ENCODE peak calls at places on chromosome 21, in four cellular contexts. A is neural progenitor cell, O is AG04450, L is colonic mucosa. C is an unnamed sample.

GRCh38 chr21:30487336-30487735 is at the start of gene KRTAP19-2:
- DNase-seq in L (no peak), A (no peak), O (no peak), C (no peak)

GRCh38 chr21:17688912-17689874 is 76.5 kb upstream of the BTG3 start:
- DNase-seq in L (peak), O (no peak), A (no peak), C (no peak)

GRCh38 chr21:9750341-9751086 is 770.9 kb upstream of the TPTE start:
- DNase-seq in O (no peak), A (no peak), L (no peak), C (no peak)

GRCh38 chr21:25234857-25235801 is 372.2 kb downstream of the MRPL39 start:
- DNase-seq in L (no peak), O (no peak), A (no peak), C (no peak)

GRCh38 chr21:29805110-29805509 is 134.7 kb downstream of the GRIK1 start:
- DNase-seq in L (no peak), O (no peak), A (no peak), C (no peak)

GRCh38 chr21:37566790-37567725 is 200.5 kb downstream of the DYRK1A start:
- DNase-seq in O (no peak), L (no peak), A (no peak), C (no peak)

GRCh38 chr21:37551406-37552355 is 185.1 kb downstream of the DYRK1A start:
- DNase-seq in A (no peak), L (peak), O (no peak), C (peak)

GRCh38 chr21:18164933-18165332 is 79.7 kb upstream of the CHODL start:
- DNase-seq in L (no peak), O (no peak), A (peak), C (no peak)

GRCh38 chr21:40512590-40512989 is 334.4 kb downstream of the DSCAM start:
- DNase-seq in O (no peak), L (no peak), A (peak), C (no peak)

GRCh38 chr21:41188476-41189146 is 20.7 kb downstream of the BACE2 start:
- DNase-seq in O (no peak), A (no peak), L (no peak), C (no peak)

GRCh38 chr21:26719750-26720149 is 125.5 kb downstream of the ADAMTS1 start:
- DNase-seq in O (no peak), L (no peak), A (no peak), C (no peak)

GRCh38 chr21:35408401-35408800 is 359.3 kb upstream of the RUNX1 start:
- DNase-seq in L (no peak), O (no peak), A (peak), C (peak)

GRCh38 chr21:30194701-30195299 is 21.1 kb downstream of the CLDN8 start:
- DNase-seq in A (peak), O (no peak), L (peak), C (peak)

GRCh38 chr21:35491114-35491513 is 442.0 kb upstream of the RUNX1 start:
- DNase-seq in O (no peak), L (no peak), A (peak), C (no peak)

GRCh38 chr21:16913010-16913409 is 599.8 kb upstream of the CXADR start:
- DNase-seq in O (no peak), A (peak), L (no peak), C (no peak)

GRCh38 chr21:41501919-41502318 is 6.0 kb downstream of the TMPRSS2 start:
- DNase-seq in A (no peak), L (no peak), O (no peak), C (no peak)

GRCh38 chr21:25944082-25944481 is 209.3 kb downstream of the GABPA start:
- DNase-seq in O (no peak), L (no peak), A (no peak), C (no peak)

GRCh38 chr21:33848252-33848953 is 67.2 kb downstream of the ATP5PO start:
- DNase-seq in O (no peak), L (peak), A (no peak), C (no peak)

GRCh38 chr21:41576010-41576615 is 68.2 kb upstream of the TMPRSS2 start:
- DNase-seq in L (no peak), O (no peak), A (no peak), C (no peak)

GRCh38 chr21:26686278-26686677 is 113.2 kb upstream of the CYYR1 start:
- DNase-seq in L (no peak), A (no peak), O (no peak), C (no peak)

GRCh38 chr21:27329255-27329851 is 362.5 kb upstream of the ADAMTS5 start:
- DNase-seq in O (peak), A (no peak), L (no peak), C (peak)

GRCh38 chr21:15309721-15310120 is 244.9 kb upstream of the NRIP1 start:
- DNase-seq in L (no peak), O (no peak), A (no peak), C (no peak)

GRCh38 chr21:31161157-31161556 is 122.9 kb upstream of the KRTAP19-8 start:
- DNase-seq in A (peak), L (no peak), O (no peak), C (peak)

GRCh38 chr21:32828908-32829307 is 57.4 kb upstream of the PAXBP1 start:
- DNase-seq in O (no peak), L (no peak), A (no peak), C (no peak)

GRCh38 chr21:32829504-32829903 is 57.9 kb upstream of the PAXBP1 start:
- DNase-seq in A (no peak), L (no peak), O (no peak), C (no peak)

GRCh38 chr21:32824950-32825349 is 53.4 kb upstream of the PAXBP1 start:
- DNase-seq in O (no peak), L (no peak), A (no peak), C (no peak)

GRCh38 chr21:32826317-32827167 is 55.0 kb upstream of the PAXBP1 start:
- DNase-seq in L (peak), A (peak), O (peak), C (peak)
- TF ChIP-seq CTCF in L (peak), A (peak), O (peak), C (peak)

GRCh38 chr21:42684109-42684916 is 30.9 kb downstream of the PDE9A start:
- DNase-seq in L (no peak), A (no peak), O (no peak), C (no peak)
- H3K4me3 ChIP-seq in L (no peak), A (no peak), O (no peak), C (no peak)

GRCh38 chr21:28793043-28793442 is 199.6 kb downstream of the LTN1 start:
- DNase-seq in O (no peak), A (peak), L (no peak), C (peak)
- TF ChIP-seq CTCF in O (peak), A (peak), L (no peak), C (peak)

DNA sequence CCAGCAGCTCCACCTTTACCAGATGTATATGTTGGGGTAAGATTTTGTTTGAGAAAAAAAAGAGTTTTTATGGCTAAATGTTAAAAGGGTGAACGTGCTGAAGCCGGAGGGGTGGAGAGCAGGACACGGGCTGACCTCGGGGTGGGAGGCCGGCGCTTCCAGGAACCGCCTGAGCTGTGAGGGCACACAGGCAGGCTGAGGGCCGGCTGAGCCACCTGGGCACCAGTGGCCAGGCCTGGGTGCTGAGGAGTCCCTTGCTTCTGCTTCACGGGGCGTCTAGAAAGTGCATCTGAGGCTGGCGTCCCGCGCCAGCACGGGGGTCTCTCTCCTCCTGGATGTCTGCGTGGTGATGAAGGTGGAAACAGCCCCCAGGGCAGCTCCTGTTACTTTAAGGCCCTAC is 33.6 kb upstream of the ADARB1 start:
- DNase-seq in L (no peak), O (no peak), A (no peak), C (no peak)
- H3K4me3 ChIP-seq in L (no peak), O (no peak), A (no peak), C (no peak)

GRCh38 chr21:43881283-43881682 is 16.3 kb downstream of the AGPAT3 start:
- DNase-seq in O (no peak), L (no peak), A (no peak), C (no peak)
- TF ChIP-seq CTCF in O (no peak), L (no peak), A (no peak), C (no peak)

DNA sequence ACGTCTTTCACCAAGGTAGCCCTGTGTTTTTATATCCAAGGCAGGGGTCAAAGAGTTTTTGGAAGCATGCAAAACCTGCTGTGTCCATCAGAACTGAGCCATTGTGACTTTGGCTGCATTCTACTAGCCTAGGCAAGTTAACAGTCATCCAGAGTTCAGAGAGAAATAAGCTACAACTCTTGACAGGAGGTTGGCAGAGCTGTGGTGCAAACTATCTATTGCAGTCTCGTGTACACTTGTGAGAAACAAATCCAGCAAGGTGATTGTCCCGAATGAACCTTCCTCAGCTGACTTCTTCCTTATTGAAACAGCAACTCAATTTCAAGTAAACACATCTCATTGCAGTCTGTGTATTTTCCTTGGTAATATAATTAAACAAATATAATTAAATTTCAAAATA is 124.5 kb downstream of the NCAM2 start:
- DNase-seq in A (no peak), L (no peak), O (no peak), C (no peak)
- H3K4me3 ChIP-seq in A (no peak), L (no peak), O (no peak), C (no peak)

GRCh38 chr21:39088831-39089380 is 94.3 kb downstream of the PSMG1 start:
- DNase-seq in A (no peak), L (no peak), O (no peak), C (peak)
- TF ChIP-seq CTCF in A (no peak), L (no peak), O (peak), C (no peak)

GRCh38 chr21:45590726-45591618 is 48.7 kb upstream of the SLC19A1 start:
- DNase-seq in O (no peak), A (no peak), L (no peak), C (peak)

GRCh38 chr21:45590246-45590725 is 48.0 kb upstream of the SLC19A1 start:
- DNase-seq in L (peak), O (no peak), A (peak), C (peak)

GRCh38 chr21:45588086-45588825 is 46.0 kb upstream of the SLC19A1 start:
- DNase-seq in O (no peak), A (no peak), L (no peak), C (no peak)

GRCh38 chr21:45588861-45589491 is 46.7 kb upstream of the SLC19A1 start:
- DNase-seq in L (no peak), A (no peak), O (no peak), C (no peak)

DNA sequence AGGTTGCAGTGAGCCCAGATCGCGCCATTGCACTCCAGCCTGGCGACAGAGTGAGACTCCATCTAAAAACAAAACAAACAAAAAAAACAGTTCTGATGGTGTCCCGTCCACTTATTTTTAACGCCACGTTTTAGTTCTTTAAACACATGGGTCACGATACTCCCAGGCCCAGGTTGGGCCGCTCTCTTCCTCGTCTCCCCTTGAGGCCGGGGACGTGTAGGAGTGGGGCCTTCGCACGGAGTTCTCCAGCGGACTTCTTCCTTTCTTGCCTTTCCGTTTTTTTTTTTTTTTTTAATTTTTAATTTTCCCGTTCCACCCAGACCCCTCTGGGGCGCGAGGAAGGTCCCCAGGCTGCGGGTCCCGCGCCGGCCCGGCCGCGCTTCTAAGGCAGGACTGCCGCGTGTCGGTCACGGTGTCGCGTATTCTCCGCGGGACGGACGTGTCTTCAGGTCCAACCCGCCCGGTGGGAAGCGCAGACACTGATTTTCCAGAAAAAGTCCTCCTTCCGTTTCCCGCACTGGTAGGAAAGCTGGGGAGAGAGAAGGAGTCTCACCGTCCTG is 47.5 kb upstream of the SLC19A1 start:
- DNase-seq in L (no peak), O (no peak), A (no peak), C (no peak)
- H3K4me3 ChIP-seq in L (peak), O (peak), A (peak), C (peak)